ENCODE peak calls at places on chromosomes 16 and 17, in seven cellular contexts. C, G, Q, H, T, N and U are unnamed samples.

GRCh38 chr17:76599699-76600460 is 14.2 kb upstream of the ST6GALNAC2 start:
- DNase-seq in H (no peak), Q (no peak), G (no peak), C (no peak), T (no peak), N (no peak), U (peak; percentile 87)

GRCh38 chr16:49489686-49490320 is 116.2 kb downstream of the C16orf78 start:
- DNase-seq in C (no peak), G (no peak), Q (no peak), N (no peak), H (no peak), T (no peak), U (no peak)

GRCh38 chr17:43810823-43811222 is 22.1 kb downstream of the MPP3 start:
- DNase-seq in C (no peak), H (no peak), G (no peak), Q (no peak), T (no peak), N (no peak), U (no peak)

GRCh38 chr16:10277597-10277996 is 95.4 kb upstream of the GRIN2A start:
- DNase-seq in G (no peak), H (no peak), Q (no peak), T (no peak), N (no peak), C (no peak), U (no peak)

GRCh38 chr17:18039535-18040286 is 503 bp downstream of the GID4 start:
- DNase-seq in N (no peak), G (no peak), T (no peak), H (no peak), Q (no peak), C (peak; percentile 74), U (no peak)

GRCh38 chr16:84561291-84561690 is 56.6 kb downstream of the COTL1 start:
- DNase-seq in G (no peak), Q (no peak), H (no peak), T (no peak), C (no peak), N (no peak), U (no peak)

GRCh38 chr17:56939869-56940484 is 20.9 kb downstream of the COIL start:
- DNase-seq in C (peak; percentile 66), H (no peak), Q (no peak), G (peak; percentile 21), T (peak; percentile 17), N (no peak), U (peak; percentile 30)

GRCh38 chr17:39548494-39548893 is 59.2 kb downstream of the NEUROD2 start:
- DNase-seq in G (no peak), C (no peak), N (no peak), H (no peak), Q (no peak), T (no peak), U (no peak)

GRCh38 chr16:75105306-75106061 is 11.1 kb downstream of the LDHD start:
- DNase-seq in G (no peak), N (peak; percentile 89), H (no peak), Q (no peak), C (no peak), T (no peak), U (peak; percentile 72)

GRCh38 chr17:42525221-42525620 is 10.8 kb upstream of the NAGLU start:
- DNase-seq in T (no peak), N (no peak), C (no peak), G (no peak), Q (no peak), H (no peak), U (no peak)

GRCh38 chr16:54163197-54163843 is 123.3 kb downstream of the IRX3 start:
- DNase-seq in G (no peak), C (no peak), H (no peak), T (no peak), Q (no peak), N (no peak), U (no peak)

GRCh38 chr16:11403920-11404319 is 58.7 kb downstream of the RMI2 start:
- DNase-seq in T (no peak), N (no peak), Q (no peak), H (no peak), G (no peak), C (no peak), U (no peak)

GRCh38 chr16:11128211-11129123 is 127.5 kb downstream of the SOCS1 start:
- DNase-seq in N (no peak), C (peak; percentile 74), G (peak; percentile 50), H (no peak), T (no peak), Q (no peak), U (peak; percentile 52)

GRCh38 chr17:71237903-71238538 is 882.8 kb upstream of the SOX9 start:
- DNase-seq in T (peak; percentile 50), H (no peak), C (no peak), G (peak; percentile 52), Q (no peak), N (no peak), U (no peak)

GRCh38 chr16:82567203-82567602 is 59.6 kb upstream of the CDH13 start:
- DNase-seq in G (no peak), H (no peak), T (no peak), C (no peak), Q (no peak), N (no peak), U (no peak)

GRCh38 chr17:29169806-29170591 is 10.2 kb downstream of the MYO18A start:
- DNase-seq in T (no peak), G (no peak), Q (no peak), N (no peak), H (no peak), C (no peak), U (no peak)

GRCh38 chr17:42120161-42121065 is 754 bp downstream of the KAT2A start:
- DNase-seq in Q (no peak), C (peak; percentile 55), H (no peak), N (peak; percentile 56), T (peak; percentile 30), G (no peak), U (no peak)

GRCh38 chr17:69812240-69812837 is 262.7 kb upstream of the KCNJ16 start:
- DNase-seq in G (no peak), N (no peak), T (no peak), C (no peak), Q (no peak), H (no peak), U (no peak)

GRCh38 chr16:67537636-67538591 is 9.3 kb downstream of the RIPOR1 start:
- DNase-seq in H (no peak), C (peak; percentile 57), Q (peak; percentile 72), T (no peak), G (no peak), N (no peak), U (no peak)

GRCh38 chr16:89073346-89074221 is 20.1 kb upstream of the ACSF3 start:
- DNase-seq in C (no peak), H (no peak), N (no peak), Q (no peak), G (no peak), T (no peak), U (no peak)

GRCh38 chr16:17312100-17312732 is 158.5 kb downstream of the XYLT1 start:
- DNase-seq in T (no peak), C (no peak), H (no peak), N (no peak), Q (no peak), G (no peak), U (no peak)

GRCh38 chr16:19997734-19998133 is 76.0 kb downstream of the GPR139 start:
- DNase-seq in T (no peak), C (no peak), N (no peak), Q (no peak), G (no peak), H (no peak), U (no peak)

GRCh38 chr17:57782051-57782490 is 37.0 kb upstream of the CCDC182 start:
- DNase-seq in H (no peak), T (peak; percentile 60), C (no peak), Q (no peak), N (peak; percentile 93), G (no peak), U (peak; percentile 7)

GRCh38 chr16:66199189-66199588 is 167.3 kb upstream of the CDH5 start:
- DNase-seq in C (no peak), H (no peak), T (no peak), N (no peak), Q (no peak), G (no peak), U (no peak)

GRCh38 chr17:41973457-41973856 is 6.9 kb downstream of the CNP start:
- DNase-seq in T (no peak), N (no peak), C (no peak), H (no peak), G (no peak), Q (no peak), U (no peak)

GRCh38 chr17:40827746-40828453 is 5.5 kb upstream of the KRT10 start:
- DNase-seq in G (peak; percentile 54), C (peak; percentile 63), T (no peak), H (no peak), Q (no peak), N (no peak), U (no peak)

GRCh38 chr17:60354223-60354622 is 37.7 kb downstream of the USP32 start:
- DNase-seq in N (no peak), C (no peak), T (no peak), Q (no peak), G (peak; percentile 78), H (no peak), U (peak; percentile 14)

GRCh38 chr17:81160306-81160705 is 5.0 kb upstream of the PVALEF start:
- DNase-seq in T (no peak), H (no peak), C (no peak), G (no peak), N (no peak), Q (no peak), U (peak; percentile 11)

GRCh38 chr17:70313450-70313849 is 144.1 kb downstream of the KCNJ2 start:
- DNase-seq in H (no peak), Q (no peak), G (peak; percentile 55), T (no peak), N (no peak), C (no peak), U (no peak)

GRCh38 chr16:11398136-11398535 is 52.9 kb downstream of the RMI2 start:
- DNase-seq in G (no peak), C (no peak), N (no peak), Q (no peak), H (no peak), T (no peak), U (no peak)

GRCh38 chr16:51540259-51540658 is 389.2 kb upstream of the SALL1 start:
- DNase-seq in C (no peak), Q (no peak), H (no peak), N (no peak), G (no peak), T (no peak), U (no peak)

GRCh38 chr16:1331712-1332617 is 1.5 kb upstream of the BAIAP3 start:
- DNase-seq in H (peak; percentile 54), N (peak; percentile 61), T (no peak), C (peak; percentile 49), G (no peak), Q (peak; percentile 34), U (no peak)

GRCh38 chr17:66829386-66829864 is 5.5 kb upstream of the CACNG5 start:
- DNase-seq in T (peak; percentile 16), H (peak; percentile 40), G (peak; percentile 43), N (no peak), C (peak; percentile 28), Q (no peak), U (no peak)

GRCh38 chr17:49375544-49375943 is 13.5 kb upstream of the ZNF652 start:
- DNase-seq in N (no peak), G (no peak), H (no peak), Q (no peak), C (no peak), T (no peak), U (no peak)